ENCODE peak calls at places on chromosomes 13 and 19, in six cellular contexts. H is H1, O is SK-N-SH, S is HepG2, K is GM12878, G is K562. X is an unnamed sample.

GRCh38 chr19:58476498-58477015 is 405 bp downstream of the ZNF446 start:
- DNase-seq in H (no peak), O (peak), S (peak), K (no peak), G (peak), X (no peak)

GRCh38 chr19:12865746-12866415 is 15.4 kb downstream of the DNASE2 start:
- DNase-seq in H (no peak), O (no peak), S (no peak), K (no peak), G (no peak), X (no peak)

GRCh38 chr19:2003901-2004300 is 11.6 kb downstream of the BTBD2 start:
- DNase-seq in H (no peak), O (no peak), S (no peak), K (no peak), G (no peak), X (no peak)

GRCh38 chr19:49224856-49225255 is 67.3 kb downstream of the TRPM4 start:
- DNase-seq in H (peak), O (peak), S (peak), K (no peak), G (peak), X (peak)

GRCh38 chr13:34410653-34411052 is 531.4 kb upstream of the NBEA start:
- DNase-seq in H (no peak), O (no peak), S (no peak), K (no peak), G (no peak), X (no peak)

GRCh38 chr13:38180100-38180499 is 169.6 kb upstream of the UFM1 start:
- DNase-seq in H (no peak), O (no peak), S (no peak), K (no peak), G (no peak), X (no peak)

GRCh38 chr13:20182231-20182846 is 10.4 kb downstream of the GJB2 start:
- DNase-seq in H (no peak), O (peak), S (peak), K (peak), G (peak), X (peak)

GRCh38 chr19:10690351-10690781 is 10.9 kb upstream of the QTRT1 start:
- DNase-seq in H (no peak), O (no peak), S (no peak), K (no peak), G (no peak), X (no peak)

GRCh38 chr13:98189841-98190505 is 12.9 kb upstream of the RNF113B start:
- DNase-seq in H (no peak), O (peak), S (peak), K (no peak), G (no peak), X (no peak)

GRCh38 chr13:23411220-23411619 is 22.3 kb downstream of the SACS start:
- DNase-seq in H (no peak), O (no peak), S (no peak), K (no peak), G (no peak), X (no peak)

GRCh38 chr13:31369213-31369612 is 169.4 kb downstream of the B3GLCT start:
- DNase-seq in H (no peak), O (no peak), S (no peak), K (no peak), G (no peak), X (no peak)

GRCh38 chr13:113860579-113861432 is 3.1 kb downstream of the GAS6 start:
- DNase-seq in H (peak), O (no peak), S (no peak), K (no peak), G (peak), X (no peak)

GRCh38 chr13:68522184-68522583 is 1292.0 kb upstream of the PCDH9 start:
- DNase-seq in H (no peak), O (no peak), S (no peak), K (no peak), G (no peak), X (no peak)

GRCh38 chr13:99307648-99308339 is 595 bp upstream of the GPR183 start:
- DNase-seq in H (no peak), O (no peak), S (no peak), K (no peak), G (peak), X (no peak)

GRCh38 chr13:46622918-46623256 is 69.9 kb downstream of the LRCH1 start:
- DNase-seq in H (no peak), O (peak), S (no peak), K (no peak), G (no peak), X (no peak)

GRCh38 chr13:59016250-59016649 is 1147.5 kb downstream of the DIAPH3 start:
- DNase-seq in H (no peak), O (no peak), S (no peak), K (no peak), G (no peak), X (no peak)

GRCh38 chr19:2193807-2194206 is 30.1 kb downstream of the DOT1L start:
- DNase-seq in H (no peak), O (no peak), S (no peak), K (no peak), G (no peak), X (no peak)

GRCh38 chr13:91357613-91358383 is 10.3 kb downstream of the MIR17HG start:
- DNase-seq in H (no peak), O (no peak), S (no peak), K (no peak), G (peak), X (no peak)

GRCh38 chr13:25756916-25757315 is 294.9 kb downstream of the SHISA2 start:
- DNase-seq in H (no peak), O (no peak), S (no peak), K (no peak), G (no peak), X (no peak)

GRCh38 chr13:54248306-54248705 is 1219.7 kb downstream of the OLFM4 start:
- DNase-seq in H (no peak), O (no peak), S (no peak), K (no peak), G (no peak), X (no peak)

GRCh38 chr19:39539165-39539518 is 819 bp downstream of the EID2 start:
- DNase-seq in H (no peak), O (no peak), S (peak), K (no peak), G (peak), X (no peak)

GRCh38 chr19:6800991-6801396 is 28.5 kb downstream of the VAV1 start:
- DNase-seq in H (no peak), O (no peak), S (peak), K (no peak), G (no peak), X (peak)

GRCh38 chr13:100694722-100695644 is 20.4 kb upstream of the TMTC4 start:
- DNase-seq in H (peak), O (peak), S (peak), K (no peak), G (peak), X (peak)

GRCh38 chr13:43145556-43145955 is 122.2 kb downstream of the DNAJC15 start:
- DNase-seq in H (no peak), O (no peak), S (no peak), K (no peak), G (no peak), X (no peak)

GRCh38 chr19:29567366-29567915 is 38.6 kb upstream of the POP4 start:
- DNase-seq in H (no peak), O (no peak), S (no peak), K (no peak), G (no peak), X (no peak)

GRCh38 chr13:19289180-19289579 is 107.6 kb upstream of the TUBA3C start:
- DNase-seq in H (no peak), O (no peak), S (no peak), K (no peak), G (no peak), X (no peak)

DNA sequence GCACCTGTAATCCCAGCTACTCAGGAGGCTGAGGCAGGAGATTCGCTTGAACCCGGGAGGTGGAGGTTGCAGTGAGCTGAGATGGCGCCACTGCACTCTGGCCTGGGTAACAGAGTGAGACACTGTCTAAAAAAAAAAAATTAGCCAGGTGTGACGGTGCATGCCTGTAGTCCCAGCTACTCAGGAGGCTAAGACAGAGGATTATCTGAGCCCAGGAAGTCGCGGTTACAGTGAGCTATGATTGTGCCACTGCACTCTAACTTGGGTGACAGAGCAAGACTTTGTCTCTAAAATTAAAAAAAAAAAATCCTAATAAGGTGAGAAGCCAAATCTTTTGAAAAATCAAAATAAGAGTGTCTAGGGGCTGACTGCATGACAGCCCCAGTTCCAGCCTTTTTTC is 9.7 kb upstream of the CEBPA start:
- DNase-seq in H (no peak), O (no peak), S (no peak), K (no peak), G (no peak), X (no peak)
- TF ChIP-seq USF2 in H (no peak), O (no peak), S (no peak), K (no peak), G (no peak), X (no peak)

GRCh38 chr19:18612772-18613588 is at the start of gene TMEM59L:
- DNase-seq in H (no peak), O (peak), S (no peak), K (no peak), G (no peak), X (no peak)
- TF ChIP-seq EP300 in H (no peak), O (no peak), S (no peak), K (no peak), G (no peak), X (no peak)

DNA sequence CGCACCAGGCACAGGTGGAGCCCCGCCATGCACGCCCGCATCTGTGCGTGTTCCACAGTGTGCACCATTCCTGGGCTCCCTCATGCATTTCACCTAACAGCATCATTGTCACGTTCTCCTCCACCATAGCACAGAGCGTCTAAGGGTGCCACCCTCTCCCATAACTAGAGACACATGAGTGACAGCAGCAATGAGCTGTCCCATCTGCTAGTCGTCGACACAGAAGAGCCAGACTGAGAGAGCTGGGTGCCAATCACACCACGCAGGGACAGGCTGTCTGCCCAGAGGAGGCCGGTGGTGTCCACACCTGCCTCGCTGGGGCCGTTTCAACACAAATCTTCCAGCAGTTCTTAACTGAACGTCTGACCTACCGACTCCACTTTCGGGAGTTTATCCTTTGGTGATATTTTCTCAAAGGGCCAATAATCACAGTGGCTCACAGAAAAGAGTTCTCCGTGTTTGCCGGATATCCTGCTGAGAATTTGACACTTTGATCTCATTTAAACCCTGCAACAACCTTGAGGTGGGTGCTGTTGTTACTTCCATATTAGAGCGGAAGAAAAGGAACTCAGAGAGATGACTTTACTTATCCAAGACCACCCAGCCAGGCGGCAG is 16.1 kb downstream of the CLEC11A start:
- DNase-seq in H (no peak), O (no peak), S (no peak), K (no peak), G (no peak), X (no peak)
- TF ChIP-seq USF2 in H (no peak), O (no peak), S (no peak), K (no peak), G (no peak), X (no peak)

GRCh38 chr19:44749994-44750393 is 1.5 kb downstream of the BCL3 start:
- DNase-seq in H (no peak), O (no peak), S (no peak), K (no peak), G (no peak), X (no peak)
- TF ChIP-seq EP300 in H (no peak), O (no peak), S (no peak), K (no peak), G (no peak), X (no peak)

GRCh38 chr13:109857325-109857724 is 70.9 kb upstream of the IRS2 start:
- DNase-seq in H (no peak), O (no peak), S (no peak), K (no peak), G (no peak), X (no peak)

GRCh38 chr13:109859216-109859835 is 72.9 kb upstream of the IRS2 start:
- DNase-seq in H (no peak), O (no peak), S (no peak), K (no peak), G (no peak), X (no peak)

GRCh38 chr13:109857803-109858202 is 71.4 kb upstream of the IRS2 start:
- DNase-seq in H (no peak), O (no peak), S (no peak), K (no peak), G (no peak), X (no peak)

GRCh38 chr13:109858319-109858718 is 71.9 kb upstream of the IRS2 start:
- DNase-seq in H (no peak), O (no peak), S (no peak), K (no peak), G (no peak), X (no peak)

DNA sequence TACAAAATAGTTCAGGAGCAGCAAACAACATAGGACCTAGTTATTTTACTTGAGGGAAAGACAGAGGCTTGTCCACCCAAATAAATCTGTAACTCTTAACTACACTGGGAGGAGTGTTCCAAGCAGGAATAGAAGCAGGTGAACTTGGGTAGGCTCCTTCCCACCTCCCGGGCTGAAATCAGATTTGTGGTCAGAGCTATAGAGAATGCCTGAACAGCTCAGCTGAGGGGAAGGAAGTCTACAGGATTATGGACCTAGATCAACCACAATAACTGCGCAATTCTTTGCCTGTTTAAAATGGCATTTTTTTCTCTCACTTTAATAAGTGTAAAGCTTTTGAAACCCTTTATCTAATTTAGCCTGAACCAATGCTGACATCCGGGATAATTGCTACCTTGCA is 73.5 kb upstream of the IRS2 start:
- DNase-seq in H (no peak), O (no peak), S (no peak), K (no peak), G (no peak), X (no peak)
- TF ChIP-seq USF2 in H (no peak), O (no peak), S (no peak), K (no peak), G (no peak), X (no peak)

GRCh38 chr13:73464758-73465628 is 406.2 kb downstream of the KLF5 start:
- DNase-seq in H (no peak), O (no peak), S (no peak), K (no peak), G (peak), X (no peak)
- TF ChIP-seq EP300 in H (no peak), O (no peak), S (no peak), K (no peak), G (peak), X (no peak)

GRCh38 chr13:94333131-94333820 is 146.2 kb downstream of the DCT start:
- DNase-seq in H (no peak), O (no peak), S (no peak), K (no peak), G (no peak), X (no peak)
- TF ChIP-seq USF2 in H (no peak), O (no peak), S (no peak), K (no peak), G (no peak), X (no peak)

DNA sequence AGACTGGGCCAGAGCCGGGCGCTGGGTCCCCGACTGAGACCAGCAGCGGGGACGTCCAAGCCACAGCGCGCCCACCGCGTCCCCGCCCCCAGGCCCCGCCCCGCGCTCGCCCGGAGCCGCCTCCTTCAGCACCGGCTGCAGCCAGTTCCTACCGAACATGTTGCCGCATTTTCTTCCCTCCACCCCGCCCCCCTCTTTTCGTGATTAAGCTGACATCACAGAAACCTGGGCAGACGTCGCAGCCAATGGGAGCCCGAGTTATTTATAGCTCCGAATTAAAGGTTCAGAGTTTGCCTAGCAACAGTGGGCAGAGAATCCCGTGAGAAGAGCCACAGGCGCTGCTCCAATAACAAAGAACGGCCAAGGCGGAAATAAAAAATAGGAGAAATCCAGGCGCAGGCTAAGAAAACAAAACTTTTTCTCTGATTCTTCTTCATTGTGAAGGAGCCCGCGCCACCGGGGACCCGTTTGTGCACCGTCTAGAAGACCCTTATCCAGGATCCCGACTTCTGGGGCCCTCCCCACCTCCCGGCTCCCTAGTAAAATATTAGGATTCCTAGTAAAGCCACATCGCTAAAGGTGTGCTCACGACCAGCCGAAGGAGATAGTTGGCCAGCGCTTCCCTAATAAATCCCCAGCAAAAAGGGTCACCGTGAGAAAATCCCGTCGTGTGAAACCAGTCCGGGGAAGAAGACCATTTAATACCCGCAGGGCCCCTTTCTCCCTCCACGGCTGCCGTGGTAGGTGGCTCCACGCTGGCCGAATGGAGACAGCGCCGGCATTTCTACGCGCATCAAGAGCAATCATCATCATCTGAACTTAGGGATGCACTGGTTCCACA is 61.7 kb downstream of the SERP2 start:
- DNase-seq in H (peak), O (peak), S (peak), K (peak), G (peak), X (peak)
- TF ChIP-seq EP300 in H (peak), O (peak), S (no peak), K (no peak), G (peak), X (no peak)

GRCh38 chr13:102872131-102872530 is 26.3 kb downstream of the ERCC5 start:
- DNase-seq in H (no peak), O (no peak), S (no peak), K (no peak), G (no peak), X (no peak)
- TF ChIP-seq USF2 in H (no peak), O (no peak), S (no peak), K (no peak), G (no peak), X (no peak)